ENCODE peak calls at places on chromosomes 13 and 19, in four cellular contexts. X is cardiac fibroblast; G is activated CD4-positive, alpha-beta T cell treated with anti-CD3 and anti-CD28 coated beads for 24 hours; O is heart right ventricle. Z is an unnamed sample.

GRCh38 chr13:80665792-80666333 is 324.9 kb upstream of the SPRY2 start:
- DNase-seq in X (no peak), G (no peak), O (no peak), Z (no peak)

GRCh38 chr19:35644987-35645679 is 3.0 kb upstream of the COX6B1 start:
- DNase-seq in G (peak), O (peak), X (peak), Z (peak)

GRCh38 chr13:40318366-40318765 is 348.1 kb downstream of the FOXO1 start:
- DNase-seq in X (peak), G (no peak), O (peak), Z (peak)

GRCh38 chr13:106612688-106613087 is 44.8 kb upstream of the ARGLU1 start:
- DNase-seq in G (no peak), X (peak), O (peak), Z (peak)

GRCh38 chr13:55534306-55534705 is 1606.4 kb upstream of the PRR20A start:
- DNase-seq in X (no peak), G (no peak), O (no peak), Z (no peak)

GRCh38 chr19:16400911-16401675 is 70.7 kb downstream of the EPS15L1 start:
- DNase-seq in X (no peak), O (no peak), G (peak), Z (peak)

GRCh38 chr19:50512112-50512998 is 1.4 kb downstream of the ASPDH start:
- DNase-seq in X (no peak), G (no peak), O (no peak), Z (no peak)

GRCh38 chr13:112335135-112335534 is 41.0 kb upstream of the SPACA7 start:
- DNase-seq in G (no peak), X (no peak), O (no peak), Z (no peak)

GRCh38 chr19:38018694-38019426 is 111.9 kb downstream of the SIPA1L3 start:
- DNase-seq in X (no peak), O (no peak), G (no peak), Z (no peak)

GRCh38 chr13:29319451-29319850 is 276.0 kb downstream of the SLC7A1 start:
- DNase-seq in X (no peak), G (no peak), O (no peak), Z (no peak)

GRCh38 chr19:13163609-13164364 is 13.6 kb downstream of the IER2 start:
- DNase-seq in O (peak), G (no peak), X (peak), Z (peak)

GRCh38 chr13:28355822-28356371 is 139.0 kb downstream of the FLT1 start:
- DNase-seq in X (peak), O (no peak), G (no peak), Z (no peak)

GRCh38 chr19:56309511-56310185 is 5.0 kb downstream of the ZSCAN5A start:
- DNase-seq in O (no peak), X (peak), G (peak), Z (no peak)

GRCh38 chr19:15293751-15294505 is 38.4 kb downstream of the BRD4 start:
- DNase-seq in G (no peak), O (no peak), X (peak), Z (no peak)

GRCh38 chr13:22931576-22931975 is 249.2 kb upstream of the SGCG start:
- DNase-seq in G (no peak), O (no peak), X (no peak), Z (no peak)

GRCh38 chr19:6258812-6259311 is 20.9 kb downstream of the MLLT1 start:
- DNase-seq in O (no peak), X (no peak), G (no peak), Z (no peak)

GRCh38 chr13:51635137-51635878 is 51.0 kb downstream of the WDFY2 start:
- DNase-seq in G (no peak), O (no peak), X (no peak), Z (no peak)

GRCh38 chr13:34733720-34734119 is 208.3 kb upstream of the NBEA start:
- DNase-seq in X (peak), G (no peak), O (no peak), Z (no peak)

GRCh38 chr13:27101289-27101688 is 70.3 kb downstream of the USP12 start:
- DNase-seq in G (no peak), O (no peak), X (no peak), Z (no peak)

GRCh38 chr13:43484432-43485225 is 302.1 kb downstream of the ENOX1 start:
- DNase-seq in X (no peak), G (no peak), O (no peak), Z (peak)

GRCh38 chr13:46676378-46676725 is 120.6 kb downstream of the ESD start:
- DNase-seq in X (no peak), O (no peak), G (no peak), Z (no peak)

GRCh38 chr19:34364830-34365462 is at the start of gene GPI:
- DNase-seq in G (peak), O (peak), X (peak), Z (peak)

GRCh38 chr13:40430234-40430633 is 236.2 kb downstream of the FOXO1 start:
- DNase-seq in O (no peak), X (no peak), G (no peak), Z (no peak)

GRCh38 chr13:41345921-41346589 is 35.0 kb downstream of the NAA16 start:
- DNase-seq in O (no peak), G (no peak), X (peak), Z (no peak)

GRCh38 chr13:77868717-77869116 is 49.9 kb downstream of the EDNRB start:
- DNase-seq in O (no peak), X (no peak), G (no peak), Z (no peak)

GRCh38 chr19:38850976-38851621 is 1.3 kb upstream of the HNRNPL start:
- DNase-seq in G (no peak), X (no peak), O (peak), Z (peak)

GRCh38 chr19:37251308-37252229 is 33.6 kb downstream of the ZNF383 start:
- DNase-seq in X (peak), O (peak), G (no peak), Z (peak)

GRCh38 chr13:49540552-49540951 is 44.8 kb downstream of the PHF11 start:
- DNase-seq in G (no peak), X (peak), O (no peak), Z (no peak)

GRCh38 chr13:104757712-104758111 is 1691.5 kb upstream of the SLC10A2 start:
- DNase-seq in X (no peak), O (no peak), G (no peak), Z (no peak)

GRCh38 chr13:102152790-102153189 is 249.1 kb downstream of the FGF14 start:
- DNase-seq in O (no peak), G (no peak), X (no peak), Z (no peak)

GRCh38 chr13:27354379-27354778 is 70.0 kb upstream of the GTF3A start:
- DNase-seq in O (no peak), G (no peak), X (peak), Z (no peak)

Z was measured in gastrocnemius medialis.